ENCODE peak calls at places on chromosome 15, in eight cellular contexts. N is iris pigment epithelial cell; X is substantia nigra; W is stimulated activated naive B cell treated with anti-CD40 and anti-IgM and Interleukin-4, amounts not matched to agents 10 μg/mL and 1 μg/mL and 100 μg/mL, for 72 hours; F is activated T-helper 1 cell treated with anti-CD3 and anti-CD28 coated beads, Interleukin-2, amount 50 U/mL, for 16 hours; M is central memory CD4-positive, alpha-beta T cell; Q is C1 segment of cervical spinal cord; B is activated T-cell treated with anti-CD3 and anti-CD28 coated beads, Interleukin-2, amount 50 U/mL, for 72 hours. A is an unnamed sample.

GRCh38 chr15:69305933-69306568 is 7.3 kb downstream of the PAQR5 start:
- DNase-seq in N (no peak), X (no peak), W (no peak), F (no peak), M (no peak), Q (no peak), B (no peak), A (no peak)

GRCh38 chr15:66498501-66499386 is 1.2 kb upstream of the SNAPC5 start:
- DNase-seq in N (no peak), X (no peak), W (no peak), F (no peak), M (peak), Q (no peak), B (no peak), A (peak)

GRCh38 chr15:72306211-72306785 is 13.7 kb downstream of the CELF6 start:
- DNase-seq in N (peak), X (no peak), W (no peak), F (no peak), M (peak), Q (no peak), B (no peak), A (peak)

GRCh38 chr15:26421065-26421464 is 351.8 kb downstream of the GABRB3 start:
- DNase-seq in N (no peak), X (no peak), W (no peak), F (no peak), M (no peak), Q (no peak), B (no peak), A (no peak)

GRCh38 chr15:27427386-27427785 is 456.4 kb downstream of the GABRG3 start:
- DNase-seq in N (no peak), X (no peak), W (no peak), F (no peak), M (no peak), Q (no peak), B (no peak), A (no peak)

GRCh38 chr15:68431792-68432401 is at the start of gene ITGA11:
- DNase-seq in N (peak), X (no peak), W (no peak), F (no peak), M (no peak), Q (no peak), B (no peak), A (no peak)

GRCh38 chr15:99279290-99279689 is 28.0 kb downstream of the LRRC28 start:
- DNase-seq in N (no peak), X (no peak), W (no peak), F (no peak), M (no peak), Q (no peak), B (no peak), A (no peak)

GRCh38 chr15:35477853-35478252 is 68.1 kb downstream of the DPH6 start:
- DNase-seq in N (no peak), X (no peak), W (no peak), F (no peak), M (no peak), Q (no peak), B (no peak), A (no peak)

GRCh38 chr15:92124669-92125068 is 269.0 kb upstream of the ST8SIA2 start:
- DNase-seq in N (no peak), X (peak), W (no peak), F (no peak), M (no peak), Q (no peak), B (no peak), A (no peak)

GRCh38 chr15:82810863-82811421 is 1.5 kb downstream of the WHAMM start:
- DNase-seq in N (peak), X (no peak), W (peak), F (peak), M (peak), Q (no peak), B (peak), A (no peak)

GRCh38 chr15:100905855-100906254 is 13.3 kb upstream of the LRRK1 start:
- DNase-seq in N (no peak), X (no peak), W (no peak), F (no peak), M (no peak), Q (no peak), B (no peak), A (no peak)

GRCh38 chr15:58369261-58369699 is 62.5 kb upstream of the LIPC start:
- DNase-seq in N (peak), X (no peak), W (no peak), F (no peak), M (peak), Q (no peak), B (peak), A (peak)

GRCh38 chr15:80404057-80404718 is at the start of gene ARNT2:
- DNase-seq in N (no peak), X (peak), W (no peak), F (no peak), M (no peak), Q (no peak), B (peak), A (no peak)

GRCh38 chr15:78425643-78426042 is 12.4 kb upstream of the IREB2 start:
- DNase-seq in N (no peak), X (no peak), W (no peak), F (no peak), M (peak), Q (no peak), B (no peak), A (no peak)

GRCh38 chr15:97009036-97009555 is 678.6 kb downstream of the NR2F2 start:
- DNase-seq in N (no peak), X (no peak), W (no peak), F (no peak), M (no peak), Q (no peak), B (no peak), A (no peak)